ENCODE peak calls at places on chromosomes 13 and 19, in nine cellular contexts. G is NB4; W is T-cell; X is CD4-positive, alpha-beta T cell; V is mesendoderm; B is activated effector memory CD4-positive, alpha-beta T cell treated with Interleukin-2 at 50 U/mL for 16 hours; T is NCI-H1092; R is activated T-cell treated with anti-CD3 and anti-CD28 coated beads for 1 hour; O is effector memory CD8-positive, alpha-beta T cell. L is an unnamed sample.

GRCh38 chr13:66405908-66406802 is 824.0 kb downstream of the PCDH9 start:
- DNase-seq in G (no peak), W (no peak), X (no peak), V (no peak), B (no peak), T (no peak), R (no peak), O (no peak), L (no peak)

GRCh38 chr13:42484396-42484795 is 89.6 kb upstream of the TNFSF11 start:
- DNase-seq in G (no peak), W (no peak), X (no peak), V (no peak), B (no peak), T (no peak), R (no peak), O (no peak), L (no peak)

GRCh38 chr19:46288896-46289588 is 7.8 kb upstream of the HIF3A start:
- DNase-seq in G (peak), W (no peak), X (no peak), V (no peak), B (no peak), T (no peak), R (no peak), O (no peak), L (peak)

GRCh38 chr19:3977242-3978143 is 6.6 kb upstream of the DAPK3 start:
- DNase-seq in G (peak), W (no peak), X (no peak), V (peak), B (no peak), T (no peak), R (no peak), O (no peak), L (no peak)

GRCh38 chr13:31962661-31963345 is 68.8 kb upstream of the FRY start:
- DNase-seq in G (no peak), W (no peak), X (no peak), V (no peak), B (no peak), T (no peak), R (no peak), O (no peak), L (no peak)

GRCh38 chr13:74644239-74644638 is 510.0 kb upstream of the KLF12 start:
- DNase-seq in G (no peak), W (no peak), X (no peak), V (peak), B (no peak), T (no peak), R (no peak), O (no peak), L (no peak)

GRCh38 chr13:42364613-42365000 is 92.7 kb downstream of the AKAP11 start:
- DNase-seq in G (no peak), W (no peak), X (no peak), V (peak), B (no peak), T (no peak), R (no peak), O (no peak), L (no peak)

GRCh38 chr19:40224342-40225148 is 1.9 kb downstream of the CCNP start:
- DNase-seq in G (no peak), W (no peak), X (no peak), V (no peak), B (no peak), T (no peak), R (no peak), O (no peak), L (no peak)

GRCh38 chr13:68173111-68173510 is 943.0 kb upstream of the PCDH9 start:
- DNase-seq in G (no peak), W (no peak), X (no peak), V (no peak), B (no peak), T (no peak), R (no peak), O (no peak), L (no peak)

GRCh38 chr13:81540777-81541176 is 1199.9 kb upstream of the SPRY2 start:
- DNase-seq in G (peak), W (no peak), X (no peak), V (peak), B (no peak), T (no peak), R (no peak), O (no peak), L (no peak)

GRCh38 chr19:49340865-49341718 is 5.9 kb downstream of the CD37 start:
- DNase-seq in G (no peak), W (no peak), X (no peak), V (no peak), B (no peak), T (no peak), R (no peak), O (no peak), L (no peak)

GRCh38 chr19:1663854-1664253 is 11.4 kb upstream of the TCF3 start:
- DNase-seq in G (no peak), W (no peak), X (no peak), V (no peak), B (no peak), T (no peak), R (no peak), O (no peak), L (no peak)

GRCh38 chr13:88074794-88075509 is 403.8 kb downstream of the SLITRK5 start:
- DNase-seq in G (peak), W (no peak), X (no peak), V (no peak), B (no peak), T (no peak), R (no peak), O (no peak), L (no peak)

GRCh38 chr19:726993-727956 is 18.5 kb downstream of the PALM start:
- DNase-seq in G (no peak), W (no peak), X (no peak), V (no peak), B (no peak), T (no peak), R (no peak), O (no peak), L (no peak)

GRCh38 chr13:67383358-67383757 is 153.2 kb upstream of the PCDH9 start:
- DNase-seq in G (no peak), W (no peak), X (no peak), V (no peak), B (no peak), T (peak), R (no peak), O (no peak), L (no peak)

GRCh38 chr13:50425772-50426171 is 410.5 kb downstream of the KCNRG start:
- DNase-seq in G (peak), W (no peak), X (no peak), V (no peak), B (no peak), T (no peak), R (no peak), O (no peak), L (no peak)

GRCh38 chr13:113220877-113221276 is 11.5 kb downstream of the CUL4A start:
- DNase-seq in G (no peak), W (no peak), X (peak), V (peak), B (no peak), T (no peak), R (peak), O (no peak), L (peak)

GRCh38 chr13:80239571-80240255 is 101.2 kb downstream of the SPRY2 start:
- DNase-seq in G (no peak), W (no peak), X (no peak), V (no peak), B (no peak), T (no peak), R (no peak), O (no peak), L (no peak)

GRCh38 chr19:3458595-3459284 is 21.6 kb downstream of the SMIM24 start:
- DNase-seq in G (no peak), W (no peak), X (no peak), V (peak), B (no peak), T (no peak), R (no peak), O (no peak), L (no peak)

GRCh38 chr13:45206340-45206739 is 5.5 kb upstream of the KCTD4 start:
- DNase-seq in G (no peak), W (no peak), X (no peak), V (no peak), B (no peak), T (no peak), R (no peak), O (no peak), L (no peak)

GRCh38 chr13:45231722-45232121 is 30.9 kb upstream of the KCTD4 start:
- DNase-seq in G (no peak), W (no peak), X (no peak), V (peak), B (no peak), T (no peak), R (no peak), O (no peak), L (no peak)

GRCh38 chr19:13022111-13022858 is 27.0 kb downstream of the NFIX start:
- DNase-seq in G (no peak), W (no peak), X (no peak), V (no peak), B (no peak), T (peak), R (no peak), O (no peak), L (peak)

GRCh38 chr19:426725-427445 is 17.9 kb upstream of the C2CD4C start:
- DNase-seq in G (peak), W (no peak), X (no peak), V (no peak), B (no peak), T (no peak), R (no peak), O (no peak), L (no peak)

GRCh38 chr13:59643906-59644626 is 519.7 kb downstream of the DIAPH3 start:
- DNase-seq in G (no peak), W (no peak), X (no peak), V (peak), B (no peak), T (no peak), R (no peak), O (no peak), L (no peak)

GRCh38 chr13:45807520-45808099 is 43.9 kb downstream of the SIAH3 start:
- DNase-seq in G (peak), W (no peak), X (peak), V (peak), B (no peak), T (peak), R (no peak), O (peak), L (no peak)

GRCh38 chr13:31965361-31966066 is 66.1 kb upstream of the FRY start:
- DNase-seq in G (no peak), W (no peak), X (no peak), V (no peak), B (no peak), T (no peak), R (no peak), O (no peak), L (no peak)

L was measured in left ventricle myocardium inferior.